ENCODE peak calls at places on chromosomes 12 and 14, in seven cellular contexts. X is IMR-90, R is thyroid gland, G is ovary, Z is heart left ventricle, V is uterus, D is A549. L is an unnamed sample.

GRCh38 chr12:78562358-78563205 is 302.0 kb upstream of the SYT1 start:
- DNase-seq in R (no peak), G (no peak), V (no peak), X (peak), Z (no peak), D (no peak), L (no peak)

GRCh38 chr12:77720258-77720657 is 110.4 kb upstream of the NAV3 start:
- DNase-seq in Z (no peak), X (no peak), V (no peak), G (no peak), D (no peak), R (no peak), L (no peak)

GRCh38 chr12:79238246-79238645 is 373.7 kb downstream of the SYT1 start:
- DNase-seq in R (no peak), D (no peak), G (no peak), V (no peak), Z (no peak), X (no peak), L (no peak)

GRCh38 chr14:21917699-21918436 is 244.2 kb upstream of the OR4E1 start:
- DNase-seq in X (peak), G (no peak), Z (no peak), D (peak), R (peak), V (no peak), L (no peak)

GRCh38 chr12:12612403-12612802 is 727 bp downstream of the CREBL2 start:
- DNase-seq in R (no peak), G (no peak), Z (no peak), V (no peak), X (peak), D (peak), L (no peak)

GRCh38 chr12:52579468-52580450 is 6.1 kb upstream of the KRT74 start:
- DNase-seq in D (no peak), G (no peak), V (no peak), R (no peak), Z (no peak), X (no peak), L (peak)

GRCh38 chr12:108858399-108859074 is 1.2 kb upstream of the SSH1 start:
- DNase-seq in G (peak), Z (no peak), D (no peak), R (peak), X (no peak), V (peak), L (no peak)

GRCh38 chr14:39268393-39268792 is 34.7 kb downstream of the MIA2 start:
- DNase-seq in V (no peak), Z (no peak), G (no peak), D (no peak), R (peak), X (peak), L (no peak)

GRCh38 chr14:61469771-61470170 is 148.4 kb downstream of the PRKCH start:
- DNase-seq in R (no peak), Z (no peak), V (no peak), G (no peak), X (no peak), D (no peak), L (no peak)
- H3K4me3 ChIP-seq in R (no peak), Z (no peak), V (no peak), G (no peak), X (no peak), D (no peak), L (no peak)

DNA sequence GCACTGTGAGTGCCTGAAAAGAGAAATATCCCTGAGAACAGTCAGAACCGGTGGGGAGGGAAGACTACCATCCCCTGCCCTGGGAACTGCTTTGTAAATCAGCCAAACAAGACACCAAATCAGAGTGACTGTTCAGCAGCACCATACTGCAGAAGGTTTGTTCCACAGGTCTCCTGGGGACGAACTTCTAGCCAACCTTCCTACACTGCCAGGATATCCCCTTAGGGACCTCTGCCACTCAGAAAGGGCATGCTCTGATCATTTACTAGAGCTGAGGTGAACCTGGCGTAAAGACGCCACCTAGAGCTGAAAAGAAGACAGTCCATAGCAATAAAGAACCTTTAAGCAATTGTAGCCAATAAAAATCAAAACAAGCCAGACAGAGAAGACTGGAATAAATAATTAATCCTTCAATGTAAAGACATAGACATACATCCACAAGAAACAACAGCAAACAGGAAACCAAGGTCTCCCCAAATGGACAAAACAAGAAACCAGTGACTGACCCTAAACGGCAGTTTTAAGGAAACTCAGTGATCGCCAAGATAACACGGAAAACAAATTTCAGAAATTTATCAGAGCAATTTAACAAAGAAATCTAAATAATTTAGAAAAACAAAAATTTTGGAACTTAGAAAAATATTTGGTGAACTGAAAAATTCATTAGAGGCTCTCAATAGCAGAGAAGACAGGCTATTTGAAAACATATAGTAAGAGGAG is 228.1 kb upstream of the AMIGO2 start:
- DNase-seq in G (no peak), R (peak), X (peak), V (no peak), D (peak), Z (no peak), L (no peak)
- TF ChIP-seq CTCF in G (no peak), R (peak), X (peak), V (peak), D (peak), Z (peak), L (no peak)

GRCh38 chr12:66426696-66427095 is 124.4 kb downstream of the HELB start:
- DNase-seq in D (no peak), X (no peak), V (no peak), Z (no peak), G (no peak), R (no peak), L (no peak)
- TF ChIP-seq POLR2A in D (no peak), X (no peak), V (no peak), Z (no peak), G (no peak), R (no peak), L (no peak)

GRCh38 chr12:104990950-104991349 is 4.8 kb downstream of the NOPCHAP1 start:
- DNase-seq in G (no peak), R (no peak), V (no peak), X (no peak), Z (no peak), D (no peak), L (no peak)

GRCh38 chr12:104986022-104986941 is at the start of gene NOPCHAP1:
- DNase-seq in X (peak), D (peak), V (peak), G (peak), R (peak), Z (peak), L (peak)

DNA sequence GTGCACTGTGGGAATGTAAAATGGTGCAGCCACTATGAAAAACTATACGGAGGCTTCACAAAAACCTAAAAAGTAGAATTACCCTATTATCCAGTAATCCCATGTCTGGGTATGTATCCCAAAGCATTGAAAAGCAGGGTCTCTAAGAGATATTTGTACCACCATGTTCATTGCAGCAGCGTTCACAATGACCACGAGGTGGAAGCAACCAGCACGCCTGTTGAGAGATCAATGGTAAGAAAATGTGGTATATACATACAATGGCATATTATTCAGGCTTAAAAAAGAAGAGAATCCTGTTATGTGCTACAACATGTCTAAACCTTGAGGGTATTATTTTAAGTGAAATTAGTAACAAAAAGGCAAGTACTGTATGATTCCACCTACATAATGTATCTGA is 910 bp upstream of the NOPCHAP1 start:
- DNase-seq in V (no peak), G (no peak), D (no peak), R (no peak), Z (no peak), X (no peak), L (no peak)
- H3K4me3 ChIP-seq in V (no peak), G (no peak), D (no peak), R (no peak), Z (no peak), X (no peak), L (no peak)